ENCODE peak calls at places on chromosomes 6 and 20, in four cellular contexts. P, T, G and O are unnamed samples.

GRCh38 chr6:116847234-116847633 is 18.4 kb upstream of the GPRC6A start:
- DNase-seq in T (no peak), G (peak; percentile 20), P (no peak), O (peak; percentile 48)

GRCh38 chr6:16707101-16707783 is 54.0 kb downstream of the ATXN1 start:
- DNase-seq in T (no peak), G (no peak), P (no peak), O (no peak)

GRCh38 chr6:44012078-44012493 is 115.2 kb downstream of the MRPL14 start:
- DNase-seq in T (no peak), P (no peak), G (peak; percentile 38), O (peak; percentile 99)

GRCh38 chr6:33874136-33874535 is 70.3 kb upstream of the MLN start:
- DNase-seq in G (no peak), P (no peak), T (no peak), O (no peak)

GRCh38 chr20:16001286-16001685 is 572.0 kb downstream of the KIF16B start:
- DNase-seq in P (no peak), T (no peak), G (no peak), O (no peak)

GRCh38 chr6:28136585-28137457 is 4.9 kb upstream of the ZKSCAN8 start:
- DNase-seq in P (peak; percentile 95), G (peak; percentile 82), T (peak; percentile 77), O (peak; percentile 76)

GRCh38 chr20:59811681-59812171 is 121.7 kb downstream of the SYCP2 start:
- DNase-seq in G (no peak), P (peak; percentile 4), T (no peak), O (no peak)

GRCh38 chr20:38139156-38139912 is 25.7 kb downstream of the TGM2 start:
- DNase-seq in P (no peak), G (no peak), T (no peak), O (no peak)

GRCh38 chr6:167047554-167047953 is 48.4 kb downstream of the CEP43 start:
- DNase-seq in T (peak; percentile 53), G (no peak), P (no peak), O (no peak)

GRCh38 chr6:105170066-105170465 is 9.7 kb downstream of the POPDC3 start:
- DNase-seq in P (no peak), T (no peak), G (no peak), O (peak; percentile 72)

GRCh38 chr20:35952480-35953410 is 1.6 kb downstream of the SCAND1 start:
- DNase-seq in P (no peak), T (no peak), G (peak; percentile 50), O (peak; percentile 27)

GRCh38 chr6:30071858-30072257 is 3.7 kb downstream of the RNF39 start:
- DNase-seq in G (no peak), T (no peak), P (no peak), O (no peak)

GRCh38 chr6:51965222-51965801 is 122.1 kb downstream of the PKHD1 start:
- DNase-seq in P (no peak), G (no peak), T (no peak), O (no peak)

GRCh38 chr6:140271759-140272377 is 897.4 kb upstream of the CITED2 start:
- DNase-seq in G (no peak), T (no peak), P (no peak), O (no peak)

GRCh38 chr6:43093361-43094289 is 17.5 kb downstream of the PTK7 start:
- DNase-seq in T (no peak), G (no peak), P (no peak), O (peak; percentile 58)

GRCh38 chr20:14341782-14342181 is 4.4 kb upstream of the FLRT3 start:
- DNase-seq in P (no peak), T (no peak), G (no peak), O (no peak)

GRCh38 chr6:121463087-121463486 is 27.6 kb downstream of the GJA1 start:
- DNase-seq in P (no peak), G (no peak), T (no peak), O (no peak)

GRCh38 chr20:3000852-3001523 is 42.4 kb upstream of the GNRH2 start:
- DNase-seq in G (peak; percentile 57), T (no peak), P (no peak), O (peak; percentile 66)

GRCh38 chr20:2759603-2760360 is 40.6 kb downstream of the CPXM1 start:
- DNase-seq in T (no peak), P (no peak), G (no peak), O (no peak)

GRCh38 chr6:9511157-9511556 is 903.7 kb downstream of the TFAP2A start:
- DNase-seq in T (no peak), G (no peak), P (no peak), O (no peak)

GRCh38 chr20:3710703-3711417 is 1.5 kb downstream of the SIGLEC1 start:
- DNase-seq in T (peak; percentile 69), G (peak; percentile 80), P (peak; percentile 66), O (no peak)

GRCh38 chr6:111658445-111659154 is 52.9 kb upstream of the TRAF3IP2 start:
- DNase-seq in P (no peak), T (no peak), G (no peak), O (peak; percentile 59)

GRCh38 chr6:47419621-47420020 is 58.0 kb upstream of the CD2AP start:
- DNase-seq in T (no peak), G (no peak), P (no peak), O (peak; percentile 59)

GRCh38 chr6:109059591-109060021 is 35.0 kb downstream of the SESN1 start:
- DNase-seq in G (peak; percentile 19), T (no peak), P (no peak), O (peak; percentile 71)
- TF ChIP-seq CTCF in G (no peak), T (no peak), P (no peak), O (no peak)

DNA sequence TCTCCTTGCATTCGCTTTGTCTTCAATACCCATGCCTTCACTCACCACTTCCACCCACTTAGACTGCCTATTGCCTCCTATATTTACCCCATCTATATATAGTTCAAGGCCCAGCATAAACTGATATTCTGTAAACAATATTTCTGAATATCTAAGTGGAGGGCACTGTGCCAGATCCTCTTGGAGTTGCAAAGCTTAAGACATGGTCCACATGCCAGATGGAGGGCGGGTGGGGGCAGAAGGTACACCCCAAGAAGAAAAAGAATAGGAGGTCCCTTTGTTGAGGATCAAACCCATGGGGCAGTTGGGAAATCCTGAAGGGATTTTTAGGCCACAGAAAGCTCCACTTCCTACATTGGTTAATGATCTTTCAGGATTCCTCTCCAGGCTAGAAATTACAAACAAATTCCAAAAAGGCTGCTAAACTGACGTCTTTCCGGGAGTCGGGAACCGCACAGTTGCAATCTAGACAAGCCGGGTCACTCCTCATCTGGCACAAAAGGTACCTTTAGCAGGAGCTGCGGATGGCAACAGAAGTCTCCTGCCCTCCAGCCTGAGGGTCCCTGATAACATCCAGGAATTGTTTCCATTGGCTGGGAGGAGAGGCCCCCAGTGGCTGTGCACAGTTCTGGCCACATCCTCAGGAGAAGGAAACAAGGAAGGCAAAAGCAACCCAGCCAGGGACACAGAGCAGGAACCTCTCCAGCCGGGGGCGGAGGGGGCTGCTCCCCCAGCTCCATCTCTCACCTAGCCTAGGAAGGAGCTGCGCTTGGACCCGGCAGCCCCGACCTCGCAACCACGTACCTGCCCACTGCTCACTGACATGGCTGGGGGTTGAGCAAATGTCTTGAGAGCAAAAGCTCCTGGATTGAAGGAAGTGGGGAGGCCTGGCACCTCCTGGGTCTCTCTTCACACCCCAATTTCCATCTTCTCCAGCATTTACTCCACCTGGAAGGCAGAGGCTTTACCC is 5.9 kb upstream of the LPIN3 start:
- DNase-seq in G (no peak), P (peak; percentile 30), T (no peak), O (no peak)
- TF ChIP-seq CTCF in G (no peak), P (no peak), T (no peak), O (no peak)

GRCh38 chr6:5191222-5191621 is 69.5 kb downstream of the LYRM4 start:
- DNase-seq in G (no peak), T (no peak), P (no peak), O (no peak)
- TF ChIP-seq CTCF in G (no peak), T (no peak), P (no peak), O (no peak)

GRCh38 chr6:107264357-107264831 is 149.1 kb upstream of the BEND3 start:
- DNase-seq in P (no peak), T (no peak), G (peak; percentile 64), O (peak; percentile 91)

GRCh38 chr6:107271208-107271790 is 156.0 kb upstream of the BEND3 start:
- DNase-seq in P (no peak), T (no peak), G (no peak), O (no peak)

GRCh38 chr6:107267634-107268033 is 152.3 kb upstream of the BEND3 start:
- DNase-seq in T (no peak), P (no peak), G (no peak), O (no peak)

GRCh38 chr6:107272246-107272645 is 156.9 kb upstream of the BEND3 start:
- DNase-seq in P (no peak), G (no peak), T (no peak), O (no peak)

DNA sequence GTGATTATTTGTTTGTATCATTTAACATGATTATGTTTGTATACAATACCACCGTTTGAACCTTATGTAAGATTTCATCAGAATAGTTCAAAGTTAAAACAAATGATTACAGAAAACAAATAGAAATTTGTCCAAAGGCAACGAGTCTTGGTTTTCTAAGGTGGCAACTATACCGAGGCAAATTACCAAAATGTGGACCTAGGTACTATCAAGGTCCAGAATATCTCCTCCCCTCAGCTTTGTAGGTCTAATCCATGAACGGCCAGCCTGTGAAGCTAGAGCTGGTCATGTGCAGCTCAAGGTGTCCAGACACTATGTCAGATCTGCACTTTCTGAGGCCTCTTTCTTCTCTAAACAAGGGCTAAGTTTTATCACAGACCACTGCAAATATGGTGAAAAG is 151.7 kb upstream of the BEND3 start:
- DNase-seq in G (no peak), T (no peak), P (no peak), O (no peak)
- TF ChIP-seq CTCF in G (no peak), T (no peak), P (no peak), O (no peak)

GRCh38 chr20:57223648-57224489 is 42.6 kb downstream of the BMP7 start:
- DNase-seq in G (peak; percentile 53), P (no peak), T (no peak), O (no peak)
- TF ChIP-seq CTCF in G (no peak), P (no peak), T (no peak), O (no peak)

GRCh38 chr6:160519133-160519532 is 144.9 kb downstream of the LPA start:
- DNase-seq in P (no peak), G (no peak), T (no peak), O (no peak)

GRCh38 chr6:160519603-160520042 is 144.5 kb downstream of the LPA start:
- DNase-seq in P (no peak), T (no peak), G (no peak), O (peak; percentile 63)

GRCh38 chr6:160523223-160523622 is 140.9 kb downstream of the LPA start:
- DNase-seq in G (no peak), T (no peak), P (no peak), O (no peak)

DNA sequence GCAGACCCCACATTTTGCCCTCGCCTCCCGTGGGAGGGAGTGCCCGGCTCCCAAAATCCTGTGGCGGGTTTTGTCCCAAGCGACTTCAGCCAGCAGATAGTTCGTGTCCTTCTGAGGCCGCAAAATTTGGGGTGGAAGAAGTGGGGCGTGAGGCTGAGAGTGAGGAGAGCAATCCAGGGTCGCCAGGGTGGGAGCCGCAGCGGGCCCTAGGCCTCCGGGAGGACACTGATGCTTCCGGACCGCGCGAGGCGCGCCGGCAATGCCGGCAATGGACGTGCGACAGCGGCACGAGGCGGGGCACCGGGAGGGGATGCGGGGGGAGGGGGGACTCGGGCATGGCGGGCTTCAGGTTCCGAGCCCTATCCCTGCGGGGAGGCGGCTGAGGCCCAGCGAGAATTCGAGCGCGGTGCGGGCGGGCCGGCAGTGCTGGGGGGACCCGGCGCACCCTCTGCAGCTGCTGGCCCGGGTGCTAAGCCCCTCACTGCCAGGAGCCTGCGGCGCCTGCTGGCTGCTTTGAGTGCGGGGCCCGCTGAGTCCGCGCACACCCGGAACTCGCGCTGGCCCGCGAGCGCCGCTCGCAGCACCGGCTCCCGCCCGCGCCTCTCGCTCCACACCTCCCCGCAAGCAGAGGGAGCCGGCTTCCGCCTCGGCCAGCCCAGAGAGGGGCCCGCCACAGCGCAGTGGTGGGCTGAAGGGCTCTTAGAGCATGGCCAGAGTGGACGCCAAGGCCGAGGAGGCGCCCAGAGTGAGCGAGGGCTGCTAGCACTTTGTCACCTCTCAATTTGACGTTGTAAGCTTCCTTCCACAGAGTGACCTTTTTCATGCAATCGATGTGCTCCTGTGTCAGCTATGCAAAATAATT is 143.8 kb downstream of the LPA start:
- DNase-seq in T (peak; percentile 71), G (peak; percentile 74), P (peak; percentile 72), O (no peak)
- TF ChIP-seq CTCF in T (peak; percentile 95), G (peak; percentile 61), P (peak; percentile 90), O (peak; percentile 18)